ENCODE peak calls at places on chromosome 9, in six cellular contexts. E is cardiac fibroblast, L is NCI-H1436 treated with DMSO at 0.1 percent for 48 hours, J is HS-5, A is omental fat pad, H is HTR-8/SVneo. N is an unnamed sample.

GRCh38 chr9:125525846-125526619 is 181.0 kb downstream of the MAPKAP1 start:
- DNase-seq in E (peak), L (no peak), J (no peak), A (no peak), H (no peak), N (no peak)

GRCh38 chr9:16579872-16580432 is 290.5 kb downstream of the BNC2 start:
- DNase-seq in E (no peak), L (no peak), J (no peak), A (no peak), H (no peak), N (no peak)

GRCh38 chr9:134491856-134492255 is 149.7 kb upstream of the COL5A1 start:
- DNase-seq in E (no peak), L (no peak), J (no peak), A (no peak), H (no peak), N (no peak)

GRCh38 chr9:98811051-98811650 is 3.7 kb downstream of the GALNT12 start:
- DNase-seq in E (peak), L (no peak), J (peak), A (no peak), H (no peak), N (peak)

GRCh38 chr9:36396985-36397384 is 3.1 kb downstream of the RNF38 start:
- DNase-seq in E (peak), L (no peak), J (no peak), A (no peak), H (no peak), N (no peak)

GRCh38 chr9:6047020-6047419 is 31.6 kb upstream of the RANBP6 start:
- DNase-seq in E (no peak), L (no peak), J (no peak), A (no peak), H (no peak), N (no peak)

GRCh38 chr9:124812401-124813016 is 35.6 kb downstream of the OLFML2A start:
- DNase-seq in E (peak), L (no peak), J (peak), A (no peak), H (peak), N (peak)

GRCh38 chr9:33818167-33818831 is 1.3 kb downstream of the UBE2R2 start:
- DNase-seq in E (no peak), L (no peak), J (no peak), A (no peak), H (no peak), N (peak)

GRCh38 chr9:306907-307306 is 92.2 kb downstream of the DOCK8 start:
- DNase-seq in E (no peak), L (no peak), J (no peak), A (no peak), H (no peak), N (no peak)

GRCh38 chr9:5577225-5577624 is 51.7 kb upstream of the RIC1 start:
- DNase-seq in E (no peak), L (no peak), J (no peak), A (no peak), H (no peak), N (no peak)

GRCh38 chr9:105054488-105054887 is 126.5 kb upstream of the ABCA1 start:
- DNase-seq in E (peak), L (no peak), J (peak), A (no peak), H (no peak), N (peak)

GRCh38 chr9:70519912-70520724 is 105.7 kb upstream of the KLF9 start:
- DNase-seq in E (no peak), L (no peak), J (no peak), A (no peak), H (no peak), N (no peak)

GRCh38 chr9:134709512-134710270 is 68.1 kb downstream of the COL5A1 start:
- DNase-seq in E (peak), L (no peak), J (no peak), A (no peak), H (no peak), N (no peak)

GRCh38 chr9:2764371-2764770 is 47.1 kb downstream of the KCNV2 start:
- DNase-seq in E (no peak), L (no peak), J (no peak), A (no peak), H (no peak), N (no peak)

GRCh38 chr9:128818839-128819715 is 777 bp downstream of the ENDOG start:
- DNase-seq in E (no peak), L (no peak), J (no peak), A (no peak), H (no peak), N (peak)

GRCh38 chr9:124760719-124761118 is 10.4 kb downstream of the NR6A1 start:
- DNase-seq in E (no peak), L (no peak), J (no peak), A (no peak), H (no peak), N (no peak)

GRCh38 chr9:120733190-120733589 is 18.9 kb upstream of the MEGF9 start:
- DNase-seq in E (peak), L (no peak), J (no peak), A (no peak), H (no peak), N (peak)

GRCh38 chr9:78311075-78311474 is 14.2 kb downstream of the PSAT1 start:
- DNase-seq in E (no peak), L (no peak), J (no peak), A (no peak), H (no peak), N (no peak)

GRCh38 chr9:35826071-35826701 is 2.3 kb downstream of the FAM221B start:
- DNase-seq in E (peak), L (no peak), J (no peak), A (no peak), H (peak), N (peak)

GRCh38 chr9:2299843-2300205 is 284.7 kb downstream of the SMARCA2 start:
- DNase-seq in E (no peak), L (no peak), J (no peak), A (no peak), H (no peak), N (no peak)

GRCh38 chr9:121450241-121450640 is 49.4 kb downstream of the GGTA1 start:
- DNase-seq in E (peak), L (no peak), J (no peak), A (no peak), H (no peak), N (no peak)

GRCh38 chr9:135244751-135245221 is 157.3 kb downstream of the OLFM1 start:
- DNase-seq in E (no peak), L (no peak), J (no peak), A (no peak), H (no peak), N (no peak)

GRCh38 chr9:15572200-15572599 is 19.4 kb downstream of the CCDC171 start:
- DNase-seq in E (no peak), L (peak), J (no peak), A (no peak), H (no peak), N (no peak)

GRCh38 chr9:120791161-120791560 is 2.1 kb downstream of the FBXW2 start:
- DNase-seq in E (peak), L (no peak), J (no peak), A (no peak), H (no peak), N (no peak)

GRCh38 chr9:113734826-113735225 is 141.3 kb upstream of the ZNF618 start:
- DNase-seq in E (no peak), L (no peak), J (no peak), A (no peak), H (no peak), N (no peak)

GRCh38 chr9:21082671-21083070 is 4.9 kb upstream of the IFNB1 start:
- DNase-seq in E (peak), L (no peak), J (no peak), A (no peak), H (no peak), N (no peak)

GRCh38 chr9:89461302-89461701 is 36.6 kb downstream of the SEMA4D start:
- DNase-seq in E (peak), L (no peak), J (peak), A (no peak), H (peak), N (no peak)

GRCh38 chr9:123063172-123063508 is 29.7 kb downstream of the GPR21 start:
- DNase-seq in E (peak), L (no peak), J (no peak), A (no peak), H (no peak), N (no peak)

GRCh38 chr9:132672413-132672690 is 2.1 kb downstream of the GTF3C4 start:
- DNase-seq in E (peak), L (no peak), J (no peak), A (no peak), H (no peak), N (no peak)

GRCh38 chr9:131348631-131349521 is 45.0 kb upstream of the PRRC2B start:
- DNase-seq in E (no peak), L (no peak), J (no peak), A (no peak), H (no peak), N (no peak)

GRCh38 chr9:103798620-103799019 is 295.5 kb upstream of the SMC2 start:
- DNase-seq in E (peak), L (no peak), J (peak), A (no peak), H (peak), N (peak)

GRCh38 chr9:100595391-100596199 is 17.7 kb downstream of the CAVIN4 start:
- DNase-seq in E (peak), L (no peak), J (peak), A (no peak), H (peak), N (peak)

GRCh38 chr9:126419475-126419874 is 92.8 kb downstream of the MVB12B start:
- DNase-seq in E (no peak), L (no peak), J (no peak), A (no peak), H (no peak), N (no peak)

GRCh38 chr9:86652696-86653095 is 294.6 kb downstream of the GAS1 start:
- DNase-seq in E (no peak), L (no peak), J (no peak), A (no peak), H (no peak), N (no peak)

GRCh38 chr9:23829580-23830458 is 3.8 kb upstream of the ELAVL2 start:
- DNase-seq in E (peak), L (no peak), J (no peak), A (no peak), H (no peak), N (no peak)

GRCh38 chr9:130741831-130742449 is 48.4 kb downstream of the EXOSC2 start:
- DNase-seq in E (peak), L (no peak), J (peak), A (no peak), H (peak), N (peak)

N was measured in hepatic stellate cell.